ENCODE peak calls at places on chromosomes 2 and 18, in ten cellular contexts. R is activated CD4-positive, alpha-beta T cell treated with anti-CD3 and anti-CD28 coated beads, Interleukin-2, amount 50 U/mL, for 24 hours; D is fibroblast of pulmonary artery; H is NCI-H1694 treated with DMSO at 0.1 percent for 48 hours; F is GOT3; O is HS-5; L is iPS-NIHi11; X is activated T-cell treated with anti-CD3 and anti-CD28 coated beads, Interleukin-2, amount 50 U/mL, for 72 hours; S is iPS DF 6.9; C is tibial artery. J is an unnamed sample.

GRCh38 chr2:199452200-199452990 is 5.3 kb downstream of the SATB2 start:
- DNase-seq in R (no peak), D (no peak), H (peak), F (no peak), O (no peak), L (no peak), X (no peak), S (no peak), C (no peak), J (no peak)

GRCh38 chr2:134347756-134348155 is 93.9 kb downstream of the MGAT5 start:
- DNase-seq in R (no peak), D (no peak), H (no peak), F (no peak), O (no peak), L (no peak), X (no peak), S (no peak), C (no peak), J (no peak)

GRCh38 chr2:118750959-118751565 is 96.4 kb downstream of the EN1 start:
- DNase-seq in R (no peak), D (peak), H (no peak), F (no peak), O (no peak), L (no peak), X (no peak), S (no peak), C (no peak), J (no peak)

GRCh38 chr18:62662799-62663173 is 52.6 kb upstream of the PHLPP1 start:
- DNase-seq in R (no peak), D (no peak), H (no peak), F (no peak), O (no peak), L (no peak), X (no peak), S (no peak), C (no peak), J (no peak)

GRCh38 chr2:58598171-58598570 is 357.0 kb upstream of the FANCL start:
- DNase-seq in R (no peak), D (no peak), H (no peak), F (no peak), O (no peak), L (no peak), X (no peak), S (no peak), C (no peak), J (no peak)

GRCh38 chr2:152657042-152657441 is 60.2 kb downstream of the PRPF40A start:
- DNase-seq in R (no peak), D (no peak), H (no peak), F (no peak), O (no peak), L (no peak), X (no peak), S (no peak), C (no peak), J (peak)

GRCh38 chr2:1748176-1748740 is 3.9 kb upstream of the PXDN start:
- DNase-seq in R (no peak), D (no peak), H (no peak), F (no peak), O (no peak), L (no peak), X (no peak), S (no peak), C (no peak), J (no peak)

GRCh38 chr18:61466736-61467135 is 133.5 kb downstream of the CDH20 start:
- DNase-seq in R (no peak), D (no peak), H (no peak), F (no peak), O (no peak), L (no peak), X (no peak), S (no peak), C (no peak), J (no peak)

GRCh38 chr2:98026292-98026691 is 30.5 kb upstream of the TMEM131 start:
- DNase-seq in R (no peak), D (no peak), H (no peak), F (no peak), O (no peak), L (no peak), X (no peak), S (no peak), C (no peak), J (no peak)

GRCh38 chr2:62457555-62457954 is 48.4 kb downstream of the TMEM17 start:
- DNase-seq in R (no peak), D (no peak), H (no peak), F (no peak), O (no peak), L (peak), X (no peak), S (no peak), C (no peak), J (no peak)

GRCh38 chr2:61714210-61714609 is 139.7 kb downstream of the FAM161A start:
- DNase-seq in R (no peak), D (no peak), H (no peak), F (no peak), O (no peak), L (no peak), X (no peak), S (no peak), C (no peak), J (no peak)

GRCh38 chr2:100741880-100742814 is 77.8 kb upstream of the NPAS2 start:
- DNase-seq in R (no peak), D (peak), H (no peak), F (no peak), O (peak), L (no peak), X (peak), S (no peak), C (no peak), J (no peak)

GRCh38 chr2:238013806-238014205 is 47.0 kb downstream of the UBE2F start:
- DNase-seq in R (no peak), D (no peak), H (no peak), F (no peak), O (no peak), L (no peak), X (no peak), S (no peak), C (no peak), J (no peak)

GRCh38 chr18:37042381-37042780 is 213.5 kb downstream of the KIAA1328 start:
- DNase-seq in R (no peak), D (no peak), H (peak), F (no peak), O (no peak), L (no peak), X (no peak), S (no peak), C (no peak), J (no peak)

GRCh38 chr2:28753043-28753683 is 1.5 kb downstream of the PPP1CB start:
- DNase-seq in R (peak), D (peak), H (peak), F (no peak), O (peak), L (peak), X (peak), S (no peak), C (peak), J (peak)

GRCh38 chr2:109374548-109375130 is 239.1 kb downstream of the SEPTIN10 start:
- DNase-seq in R (no peak), D (no peak), H (no peak), F (no peak), O (no peak), L (no peak), X (no peak), S (no peak), C (no peak), J (no peak)

J was measured in GM13977.